ENCODE peak calls at places on chromosomes 1 and 21, in six cellular contexts. J, I, R, Z, O and P are unnamed samples.

GRCh38 chr1:202086579-202087350 is 36.0 kb upstream of the GPR37L1 start:
- DNase-seq in J (no peak), I (peak), R (no peak), Z (peak), O (no peak), P (no peak)

GRCh38 chr1:79059361-79059760 is 52.8 kb upstream of the ADGRL4 start:
- DNase-seq in J (no peak), I (no peak), R (no peak), Z (no peak), O (no peak), P (no peak)

GRCh38 chr21:45818276-45818903 is 163.2 kb upstream of the COL6A1 start:
- DNase-seq in J (no peak), I (no peak), R (peak), Z (no peak), O (peak), P (no peak)

GRCh38 chr1:111880866-111881837 is 108.3 kb downstream of the KCND3 start:
- DNase-seq in J (no peak), I (no peak), R (no peak), Z (no peak), O (no peak), P (no peak)

GRCh38 chr1:22399421-22400091 is 52.1 kb upstream of the ZBTB40 start:
- DNase-seq in J (no peak), I (no peak), R (no peak), Z (no peak), O (no peak), P (no peak)

GRCh38 chr1:240701412-240701811 is 89.5 kb upstream of the GREM2 start:
- DNase-seq in J (no peak), I (no peak), R (peak), Z (no peak), O (peak), P (no peak)

GRCh38 chr1:207071426-207071825 is 17.2 kb upstream of the C4BPB start:
- DNase-seq in J (no peak), I (no peak), R (no peak), Z (no peak), O (no peak), P (no peak)

GRCh38 chr21:44299458-44300261 is at the start of gene PFKL:
- DNase-seq in J (peak), I (peak), R (no peak), Z (peak), O (no peak), P (peak)

GRCh38 chr1:66176828-66177227 is 357.1 kb upstream of the SGIP1 start:
- DNase-seq in J (no peak), I (no peak), R (no peak), Z (no peak), O (no peak), P (no peak)

GRCh38 chr1:231416896-231417295 is 5.2 kb downstream of the EGLN1 start:
- DNase-seq in J (no peak), I (no peak), R (no peak), Z (no peak), O (no peak), P (peak)

GRCh38 chr1:92804721-92805169 is 19.8 kb upstream of the EVI5 start:
- DNase-seq in J (no peak), I (peak), R (peak), Z (peak), O (peak), P (peak)

GRCh38 chr1:247056071-247056470 is 22.5 kb downstream of the ZNF670 start:
- DNase-seq in J (no peak), I (no peak), R (no peak), Z (no peak), O (no peak), P (no peak)

GRCh38 chr1:2174348-2175054 is 20.1 kb downstream of the FAAP20 start:
- DNase-seq in J (no peak), I (peak), R (peak), Z (peak), O (peak), P (peak)

GRCh38 chr1:94105957-94106529 is 14.9 kb downstream of the ABCA4 start:
- DNase-seq in J (no peak), I (no peak), R (no peak), Z (no peak), O (no peak), P (no peak)

GRCh38 chr1:223035724-223036478 is 107.1 kb downstream of the TLR5 start:
- DNase-seq in J (no peak), I (no peak), R (no peak), Z (no peak), O (no peak), P (no peak)

GRCh38 chr1:201506573-201507567 is at the start of gene CSRP1:
- DNase-seq in J (peak), I (peak), R (peak), Z (peak), O (peak), P (peak)

GRCh38 chr1:218274551-218274950 is 10.5 kb upstream of the RRP15 start:
- DNase-seq in J (no peak), I (no peak), R (no peak), Z (no peak), O (no peak), P (no peak)

GRCh38 chr1:112581530-112582192 is 37.3 kb downstream of the ST7L start:
- DNase-seq in J (no peak), I (no peak), R (no peak), Z (no peak), O (no peak), P (peak)

GRCh38 chr1:232988572-232989040 is 38.2 kb downstream of the NTPCR start:
- DNase-seq in J (no peak), I (no peak), R (no peak), Z (no peak), O (no peak), P (no peak)

GRCh38 chr1:225525377-225525776 is 97.5 kb upstream of the LBR start:
- DNase-seq in J (no peak), I (no peak), R (no peak), Z (no peak), O (no peak), P (no peak)

GRCh38 chr1:24743404-24744211 is 1.6 kb upstream of the CLIC4 start:
- DNase-seq in J (no peak), I (no peak), R (peak), Z (no peak), O (peak), P (peak)

GRCh38 chr1:196608401-196609113 is at the start of gene KCNT2:
- DNase-seq in J (no peak), I (peak), R (peak), Z (peak), O (no peak), P (peak)

GRCh38 chr1:90579212-90579802 is 137.8 kb downstream of the BARHL2 start:
- DNase-seq in J (no peak), I (no peak), R (peak), Z (no peak), O (peak), P (peak)

GRCh38 chr1:3017440-3018050 is 3.7 kb upstream of the ACTRT2 start:
- DNase-seq in J (no peak), I (no peak), R (no peak), Z (no peak), O (no peak), P (no peak)

GRCh38 chr1:114219247-114219872 is 65.7 kb upstream of the SYT6 start:
- DNase-seq in J (no peak), I (no peak), R (peak), Z (no peak), O (no peak), P (no peak)

GRCh38 chr1:184649500-184649899 is 105.2 kb downstream of the EDEM3 start:
- DNase-seq in J (no peak), I (no peak), R (peak), Z (no peak), O (peak), P (no peak)

GRCh38 chr1:244442850-244443249 is 8.9 kb downstream of the ADSS2 start:
- DNase-seq in J (no peak), I (no peak), R (no peak), Z (no peak), O (no peak), P (no peak)

GRCh38 chr1:180892675-180893074 is 20.0 kb upstream of the KIAA1614 start:
- DNase-seq in J (no peak), I (no peak), R (no peak), Z (no peak), O (no peak), P (no peak)

GRCh38 chr1:153227810-153228209 is 10.4 kb downstream of the PRR9 start:
- DNase-seq in J (no peak), I (no peak), R (no peak), Z (no peak), O (no peak), P (no peak)